ENCODE peak calls at places on chromosomes 3 and 15, in nine cellular contexts. Q is left lung, P is heart right ventricle, V is HepG2, O is mammary epithelial cell, R is tibial nerve, T is SK-N-SH, U is psoas muscle, D is IMR-90. J is an unnamed sample.

GRCh38 chr3:40290396-40290795 is 19.1 kb upstream of the EIF1B start:
- DNase-seq in Q (no peak), P (peak; percentile 58), V (peak; percentile 6), O (no peak), R (no peak), T (no peak), U (no peak), D (no peak), J (peak; percentile 25)

GRCh38 chr15:76330281-76330680 is 6.3 kb upstream of the ISL2 start:
- DNase-seq in Q (no peak), P (peak; percentile 38), V (peak; percentile 47), O (peak; percentile 36), R (no peak), T (peak; percentile 71), U (no peak), D (peak; percentile 46), J (peak; percentile 64)

GRCh38 chr3:21543380-21544075 is 207.5 kb downstream of the ZNF385D start:
- DNase-seq in Q (no peak), P (no peak), V (no peak), O (no peak), R (no peak), T (no peak), U (no peak), D (no peak), J (no peak)

GRCh38 chr3:151290673-151291072 is 12.3 kb upstream of the P2RY14 start:
- DNase-seq in Q (no peak), P (no peak), V (no peak), O (no peak), R (no peak), T (peak; percentile 6), U (no peak), D (peak; percentile 66), J (no peak)

GRCh38 chr3:62845996-62846395 is 29.2 kb downstream of the CADPS start:
- DNase-seq in Q (no peak), P (no peak), V (no peak), O (no peak), R (no peak), T (no peak), U (no peak), D (no peak), J (no peak)

GRCh38 chr3:32469151-32469874 is 33.3 kb downstream of the CMTM6 start:
- DNase-seq in Q (no peak), P (no peak), V (no peak), O (no peak), R (peak; percentile 40), T (no peak), U (no peak), D (no peak), J (no peak)

GRCh38 chr3:14803101-14803980 is 15.4 kb upstream of the FGD5 start:
- DNase-seq in Q (peak; percentile 30), P (peak; percentile 51), V (peak; percentile 78), O (no peak), R (no peak), T (peak; percentile 53), U (no peak), D (no peak), J (no peak)

GRCh38 chr3:15601399-15602145 is at the start of the genes BTD and HACL1:
- DNase-seq in Q (peak; percentile 97), P (peak; percentile 94), V (peak; percentile 99), O (peak; percentile 99), R (peak; percentile 89), T (peak; percentile 94), U (peak; percentile 95), D (peak; percentile 99), J (peak; percentile 99)

GRCh38 chr15:64836023-64836536 is 5.6 kb upstream of the PLEKHO2 start:
- DNase-seq in Q (no peak), P (no peak), V (no peak), O (no peak), R (no peak), T (no peak), U (no peak), D (no peak), J (no peak)

GRCh38 chr3:99545941-99546580 is 92.3 kb upstream of the COL8A1 start:
- DNase-seq in Q (no peak), P (no peak), V (no peak), O (no peak), R (no peak), T (no peak), U (no peak), D (peak; percentile 45), J (no peak)

GRCh38 chr3:45225465-45226205 is 452 bp downstream of the TMEM158 start:
- DNase-seq in Q (no peak), P (peak; percentile 23), V (no peak), O (no peak), R (no peak), T (peak; percentile 73), U (peak; percentile 29), D (no peak), J (peak; percentile 45)

GRCh38 chr3:73547427-73548036 is 77.2 kb downstream of the PDZRN3 start:
- DNase-seq in Q (no peak), P (no peak), V (no peak), O (no peak), R (no peak), T (no peak), U (no peak), D (peak; percentile 94), J (peak; percentile 38)

GRCh38 chr3:160919942-160920341 is 163.9 kb downstream of the PPM1L start:
- DNase-seq in Q (no peak), P (no peak), V (no peak), O (no peak), R (no peak), T (no peak), U (no peak), D (no peak), J (no peak)

GRCh38 chr15:64247906-64248541 is 85.2 kb upstream of the PPIB start:
- DNase-seq in Q (no peak), P (no peak), V (peak; percentile 93), O (peak; percentile 91), R (no peak), T (peak; percentile 6), U (no peak), D (peak; percentile 90), J (no peak)

DNA sequence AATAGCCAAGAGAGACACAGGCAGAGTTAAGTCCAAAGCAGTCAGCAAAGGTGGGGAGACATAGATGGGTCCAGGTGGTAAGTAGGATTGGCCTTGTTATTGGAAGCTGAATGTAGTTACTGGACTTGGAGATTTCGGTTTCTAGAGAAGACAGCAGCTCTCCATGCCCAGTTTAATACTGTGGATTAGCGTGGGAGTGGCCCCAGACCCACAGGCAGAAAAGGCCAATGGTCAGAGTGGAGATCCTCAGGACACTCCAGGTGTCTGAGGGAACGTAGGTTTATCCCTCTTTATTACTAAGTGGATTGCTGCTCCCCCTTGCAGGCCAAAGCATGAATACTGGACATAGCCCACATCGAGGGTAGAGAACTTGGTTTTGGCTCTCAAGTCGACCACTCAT is 225.4 kb upstream of the TPRG1 start:
- DNase-seq in Q (no peak), P (no peak), V (no peak), O (no peak), R (no peak), T (no peak), U (no peak), D (no peak), J (no peak)
- H3K4me3 ChIP-seq in Q (peak overlapping the region; percentile 43), P (no peak overlapping the region), V (no peak overlapping the region), O (no peak overlapping the region), R (no peak overlapping the region), T (no peak overlapping the region), U (peak overlapping the region; percentile 53), D (no peak overlapping the region), J (no peak overlapping the region)

GRCh38 chr15:98826658-98827057 is 178.3 kb downstream of the IGF1R start:
- DNase-seq in Q (no peak), P (no peak), V (no peak), O (no peak), R (no peak), T (no peak), U (no peak), D (no peak), J (no peak)

GRCh38 chr15:98835889-98836288 is 171.7 kb downstream of the PGPEP1L start:
- DNase-seq in Q (no peak), P (no peak), V (no peak), O (no peak), R (no peak), T (no peak), U (no peak), D (no peak), J (no peak)

GRCh38 chr15:98834976-98835375 is 172.6 kb downstream of the PGPEP1L start:
- DNase-seq in Q (no peak), P (no peak), V (no peak), O (no peak), R (no peak), T (no peak), U (no peak), D (no peak), J (no peak)

GRCh38 chr15:98824595-98824994 is 176.3 kb downstream of the IGF1R start:
- DNase-seq in Q (no peak), P (no peak), V (no peak), O (no peak), R (no peak), T (no peak), U (no peak), D (no peak), J (no peak)

GRCh38 chr15:98830034-98830634 is 177.5 kb downstream of the PGPEP1L start:
- DNase-seq in Q (no peak), P (no peak), V (no peak), O (no peak), R (no peak), T (no peak), U (no peak), D (no peak), J (no peak)
- H3K9me3 ChIP-seq in Q (peaks cover 70% of the 10 kb centered on the region), P (peaks cover 89% of the 10 kb centered on the region), V (peaks cover 37% of the 10 kb centered on the region), O (peaks cover 41% of the 10 kb centered on the region), R (peaks cover 83% of the 10 kb centered on the region), T (no peaks in the 10 kb centered on the region), U (peaks cover 62% of the 10 kb centered on the region), D (peaks cover 47% of the 10 kb centered on the region), J (peaks cover 39% of the 10 kb centered on the region)

GRCh38 chr3:69309810-69310209 is 76.1 kb downstream of the FRMD4B start:
- DNase-seq in Q (no peak), P (no peak), V (peak; percentile 18), O (peak; percentile 45), R (no peak), T (peak; percentile 22), U (no peak), D (peak; percentile 26), J (no peak)
- TF ChIP-seq CTCF in Q (peak; percentile 16), P (peak; percentile 49), V (peak; percentile 57), O (peak; percentile 28), R (peak; percentile 45), T (peak; percentile 59), U (peak; percentile 38), D (peak; percentile 28), J (no peak)

GRCh38 chr15:90932660-90932991 is 277 bp upstream of the HDDC3 start:
- DNase-seq in Q (no peak), P (no peak), V (no peak), O (no peak), R (no peak), T (no peak), U (no peak), D (no peak), J (no peak)

GRCh38 chr15:90931737-90932659 is at the start of gene HDDC3:
- DNase-seq in Q (peak; percentile 91), P (peak; percentile 95), V (peak; percentile 86), O (peak; percentile 85), R (peak; percentile 77), T (peak; percentile 94), U (peak; percentile 95), D (peak; percentile 76), J (peak; percentile 96)

GRCh38 chr15:90933310-90933709 is 961 bp upstream of the HDDC3 start:
- DNase-seq in Q (no peak), P (no peak), V (no peak), O (no peak), R (no peak), T (no peak), U (no peak), D (no peak), J (no peak)

GRCh38 chr15:90930861-90931629 is 1.3 kb downstream of the HDDC3 start:
- DNase-seq in Q (no peak), P (no peak), V (no peak), O (peak; percentile 6), R (no peak), T (no peak), U (no peak), D (no peak), J (no peak)

GRCh38 chr15:90929709-90930019 is 2.7 kb downstream of the HDDC3 start:
- DNase-seq in Q (no peak), P (no peak), V (no peak), O (no peak), R (no peak), T (no peak), U (no peak), D (no peak), J (no peak)
- H3K4me3 ChIP-seq in Q (peak overlapping the region; percentile 56), P (peak overlapping the region; percentile 65), V (peak overlapping the region; percentile 87), O (peak overlapping the region; percentile 78), R (peak overlapping the region; percentile 65), T (peak overlapping the region; percentile 65), U (peak overlapping the region; percentile 95), D (peak overlapping the region; percentile 66), J (peak overlapping the region; percentile 42)